ENCODE peak calls at places on chromosome 20, in eight cellular contexts. L is ACHN; U is fibroblast of pulmonary artery; V is endothelial cell; F is GM13977; P is immature natural killer cell; I is CD8-positive, alpha-beta memory T cell; X is HT-29. A is an unnamed sample.

GRCh38 chr20:57211949-57212889 is 54.2 kb downstream of the BMP7 start:
- DNase-seq in F (no peak), V (peak; percentile 31), X (peak; percentile 74), L (peak; percentile 83), U (peak; percentile 69), P (no peak), I (no peak), A (no peak)

GRCh38 chr20:53722515-53723036 is 128.9 kb upstream of the ZNF217 start:
- DNase-seq in L (no peak), I (no peak), P (no peak), V (no peak), U (no peak), F (no peak), X (no peak), A (no peak)

GRCh38 chr20:35008411-35009342 is 53.0 kb downstream of the MYH7B start:
- DNase-seq in X (no peak), U (peak; percentile 26), I (no peak), L (no peak), V (no peak), P (no peak), F (no peak), A (no peak)

GRCh38 chr20:30168025-30168799 is 1089.3 kb upstream of the DEFB115 start:
- DNase-seq in L (no peak), P (peak; percentile 6), X (no peak), F (no peak), I (no peak), V (no peak), U (no peak), A (no peak)

GRCh38 chr20:23625236-23625964 is 12.4 kb downstream of the CST3 start:
- DNase-seq in L (no peak), X (no peak), P (no peak), I (no peak), F (no peak), V (no peak), U (peak; percentile 31), A (peak; percentile 52)

GRCh38 chr20:37530696-37531095 is 3.0 kb upstream of the BLCAP start:
- DNase-seq in U (no peak), I (no peak), V (no peak), F (no peak), P (no peak), L (no peak), X (no peak), A (no peak)

GRCh38 chr20:38109657-38110524 is 55.2 kb downstream of the TGM2 start:
- DNase-seq in I (no peak), P (no peak), X (peak; percentile 83), F (no peak), V (no peak), U (peak; percentile 97), L (peak; percentile 50), A (no peak)

GRCh38 chr20:57993738-57994431 is 234.6 kb downstream of the ANKRD60 start:
- DNase-seq in X (no peak), F (no peak), I (no peak), V (no peak), U (no peak), L (no peak), P (no peak), A (no peak)

GRCh38 chr20:34522969-34523871 is 7.0 kb downstream of the DYNLRB1 start:
- DNase-seq in I (peak; percentile 10), V (peak; percentile 66), P (peak; percentile 39), F (peak; percentile 63), U (peak; percentile 83), L (peak; percentile 57), X (peak; percentile 96), A (peak; percentile 60)

GRCh38 chr20:32585011-32585518 is at the start of gene NOL4L:
- DNase-seq in I (peak; percentile 35), P (peak; percentile 38), X (no peak), V (peak; percentile 31), L (peak; percentile 6), F (peak; percentile 60), U (no peak), A (no peak)

GRCh38 chr20:44614525-44614924 is 32.1 kb downstream of the PKIG start:
- DNase-seq in P (no peak), U (no peak), F (no peak), I (no peak), L (no peak), X (no peak), V (no peak), A (no peak)

GRCh38 chr20:19975436-19975799 is 41.7 kb upstream of the NAA20 start:
- DNase-seq in F (no peak), X (peak; percentile 58), L (peak; percentile 42), U (peak; percentile 58), P (no peak), I (no peak), V (no peak), A (no peak)

GRCh38 chr20:62628691-62629090 is 13.6 kb upstream of the SLCO4A1 start:
- DNase-seq in L (peak; percentile 59), I (no peak), X (no peak), U (no peak), P (no peak), V (no peak), F (no peak), A (no peak)

GRCh38 chr20:57276221-57276620 is 9.8 kb upstream of the BMP7 start:
- DNase-seq in X (no peak), F (no peak), P (no peak), L (no peak), V (no peak), U (no peak), I (no peak), A (no peak)

GRCh38 chr20:15789083-15789482 is 784.2 kb downstream of the KIF16B start:
- DNase-seq in I (no peak), L (no peak), P (no peak), F (no peak), U (no peak), X (no peak), V (no peak), A (peak; percentile 99)

GRCh38 chr20:14712302-14712739 is 374.9 kb upstream of the FLRT3 start:
- DNase-seq in X (peak; percentile 20), L (peak; percentile 57), I (no peak), P (no peak), U (peak; percentile 80), F (no peak), V (no peak), A (no peak)

GRCh38 chr20:22795455-22795854 is 211.1 kb upstream of the FOXA2 start:
- DNase-seq in V (no peak), F (no peak), U (no peak), L (peak; percentile 4), X (no peak), P (no peak), I (no peak), A (no peak)

GRCh38 chr20:35762461-35762860 is 9.4 kb upstream of the PHF20 start:
- DNase-seq in U (no peak), X (no peak), I (no peak), P (no peak), L (no peak), F (no peak), V (no peak), A (no peak)

GRCh38 chr20:36162272-36162966 is 7.9 kb downstream of the EPB41L1 start:
- DNase-seq in L (no peak), F (no peak), P (no peak), X (no peak), U (peak; percentile 25), V (no peak), I (no peak), A (no peak)

A was measured in SK-MEL-5.